ENCODE peak calls at places on chromosomes 7 and 10, in five cellular contexts. M is tibial nerve, V is fibroblast of pulmonary artery, F is cardiac muscle cell, I is brain microvascular endothelial cell. J is an unnamed sample.

GRCh38 chr10:106559442-106559841 is 605.1 kb downstream of the SORCS1 start:
- DNase-seq in M (no peak), V (peak), F (no peak), I (peak), J (no peak)

GRCh38 chr10:29063806-29064644 is 224.8 kb upstream of the LYZL1 start:
- DNase-seq in M (no peak), V (peak), F (peak), I (peak), J (no peak)

GRCh38 chr10:499991-500390 is 189.5 kb downstream of the DIP2C start:
- DNase-seq in M (no peak), V (no peak), F (no peak), I (no peak), J (no peak)

GRCh38 chr10:77909755-77910375 is 16.7 kb downstream of the DLG5 start:
- DNase-seq in M (no peak), V (peak), F (no peak), I (peak), J (no peak)

GRCh38 chr10:128130051-128130450 is 3.8 kb upstream of the MKI67 start:
- DNase-seq in M (no peak), V (peak), F (no peak), I (no peak), J (no peak)

GRCh38 chr7:136845899-136846465 is 22.5 kb upstream of the CHRM2 start:
- DNase-seq in M (no peak), V (no peak), F (no peak), I (no peak), J (no peak)

GRCh38 chr10:28815681-28816080 is 138.4 kb downstream of the BAMBI start:
- DNase-seq in M (no peak), V (no peak), F (no peak), I (no peak), J (no peak)

GRCh38 chr7:844514-844913 is 12.2 kb downstream of the SUN1 start:
- DNase-seq in M (no peak), V (no peak), F (no peak), I (no peak), J (no peak)

GRCh38 chr10:91643700-91644099 is 10.8 kb upstream of the PPP1R3C start:
- DNase-seq in M (no peak), V (peak), F (no peak), I (no peak), J (no peak)

GRCh38 chr10:132120734-132121510 is 55.2 kb downstream of the JAKMIP3 start:
- DNase-seq in M (no peak), V (no peak), F (no peak), I (no peak), J (no peak)

GRCh38 chr7:134613623-134614347 is 32.9 kb upstream of the BPGM start:
- DNase-seq in M (no peak), V (peak), F (no peak), I (peak), J (no peak)

GRCh38 chr7:20307901-20308300 is 22.8 kb upstream of the ITGB8 start:
- DNase-seq in M (no peak), V (no peak), F (no peak), I (no peak), J (no peak)

GRCh38 chr7:32049599-32049998 is 20.6 kb downstream of the PDE1C start:
- DNase-seq in M (no peak), V (no peak), F (no peak), I (no peak), J (no peak)

GRCh38 chr10:48580236-48580635 is 24.6 kb downstream of the ARHGAP22 start:
- DNase-seq in M (no peak), V (no peak), F (no peak), I (no peak), J (no peak)

GRCh38 chr10:3235996-3236510 is 63.5 kb upstream of the PITRM1 start:
- DNase-seq in M (no peak), V (no peak), F (no peak), I (no peak), J (no peak)

GRCh38 chr7:82542665-82543064 is 99.1 kb upstream of the CACNA2D1 start:
- DNase-seq in M (no peak), V (peak), F (no peak), I (peak), J (no peak)

GRCh38 chr7:91852263-91852741 is 28.2 kb downstream of the MTERF1 start:
- DNase-seq in M (no peak), V (peak), F (peak), I (peak), J (peak)
- TF ChIP-seq CTCF in M (no peak), V (peak), F (peak), I (peak), J (peak)

GRCh38 chr7:130084037-130084875 is 13.9 kb downstream of the KLHDC10 start:
- DNase-seq in M (no peak), V (peak), F (no peak), I (peak), J (no peak)
- TF ChIP-seq CTCF in M (peak), V (peak), F (peak), I (peak), J (peak)

GRCh38 chr7:30088362-30088761 is 46.4 kb upstream of the MTURN start:
- DNase-seq in M (no peak), V (no peak), F (no peak), I (no peak), J (no peak)
- TF ChIP-seq CTCF in M (no peak), V (no peak), F (no peak), I (no peak), J (no peak)

GRCh38 chr7:148147438-148147837 is 443.1 kb upstream of the C7orf33 start:
- DNase-seq in M (no peak), V (no peak), F (no peak), I (no peak), J (no peak)
- TF ChIP-seq CTCF in M (no peak), V (no peak), F (no peak), I (no peak), J (no peak)

GRCh38 chr10:124017729-124018128 is 75.7 kb downstream of the CHST15 start:
- DNase-seq in M (no peak), V (no peak), F (no peak), I (no peak), J (no peak)
- TF ChIP-seq CTCF in M (no peak), V (no peak), F (no peak), I (peak), J (no peak)